ENCODE peak calls at places on chromosomes 6 and 20, in four cellular contexts. K is HepG2, L is A549, F is K562. R is an unnamed sample.

GRCh38 chr6:31710490-31711219 is 4.0 kb downstream of the LY6G6F start:
- DNase-seq in K (no peak), L (no peak), F (no peak), R (no peak)

GRCh38 chr20:38123021-38123587 is 42.0 kb downstream of the TGM2 start:
- DNase-seq in K (peak; percentile 78), L (peak; percentile 75), F (peak; percentile 53), R (peak; percentile 43)

GRCh38 chr20:32083469-32083868 is 26.0 kb upstream of the TM9SF4 start:
- DNase-seq in K (no peak), L (no peak), F (no peak), R (no peak)

GRCh38 chr6:146041282-146041681 is 12.4 kb downstream of the GRM1 start:
- DNase-seq in K (peak; percentile 33), L (peak; percentile 22), F (no peak), R (peak; percentile 39)

GRCh38 chr6:41271901-41272395 is 14.5 kb downstream of the TREM1 start:
- DNase-seq in K (no peak), L (no peak), F (no peak), R (no peak)

GRCh38 chr6:158021376-158021775 is 39.7 kb downstream of the SYNJ2 start:
- DNase-seq in K (no peak), L (no peak), F (no peak), R (no peak)

GRCh38 chr6:136486357-136486756 is 63.9 kb downstream of the MAP7 start:
- DNase-seq in K (no peak), L (no peak), F (no peak), R (no peak)

GRCh38 chr6:13486679-13487121 is 700 bp downstream of the GFOD1 start:
- DNase-seq in K (peak; percentile 24), L (peak; percentile 50), F (peak; percentile 61), R (peak; percentile 74)

GRCh38 chr20:34037767-34038166 is 44.1 kb downstream of the RALY start:
- DNase-seq in K (no peak), L (no peak), F (no peak), R (no peak)

GRCh38 chr6:17096657-17097056 is 5.2 kb upstream of the STMND1 start:
- DNase-seq in K (peak; percentile 74), L (no peak), F (no peak), R (no peak)

GRCh38 chr6:150347845-150348244 is 21.0 kb upstream of the IYD start:
- DNase-seq in K (no peak), L (no peak), F (no peak), R (no peak)

GRCh38 chr6:117397536-117398227 is 28.1 kb downstream of the ROS1 start:
- DNase-seq in K (no peak), L (no peak), F (no peak), R (no peak)

GRCh38 chr6:15340775-15341174 is 94.9 kb downstream of the JARID2 start:
- DNase-seq in K (no peak), L (no peak), F (no peak), R (no peak)

GRCh38 chr20:32206383-32207210 is 946 bp downstream of the PLAGL2 start:
- DNase-seq in K (no peak), L (no peak), F (no peak), R (no peak)

GRCh38 chr6:116351101-116351500 is 19.6 kb upstream of the DSE start:
- DNase-seq in K (no peak), L (no peak), F (no peak), R (no peak)

GRCh38 chr6:41568585-41569384 is 22.6 kb downstream of the FOXP4 start:
- DNase-seq in K (peak; percentile 99), L (peak; percentile 12), F (no peak), R (no peak)

GRCh38 chr6:151071295-151071694 is 168.5 kb upstream of the AKAP12 start:
- DNase-seq in K (peak; percentile 38), L (peak; percentile 79), F (no peak), R (no peak)

GRCh38 chr6:113137411-113137810 is 719.7 kb upstream of the MARCKS start:
- DNase-seq in K (no peak), L (no peak), F (no peak), R (no peak)

GRCh38 chr6:123629234-123629941 is 7.4 kb downstream of the TRDN start:
- DNase-seq in K (no peak), L (no peak), F (no peak), R (no peak)

GRCh38 chr6:31972709-31973350 is 892 bp upstream of the DXO start:
- DNase-seq in K (no peak), L (no peak), F (peak; percentile 54), R (no peak)

GRCh38 chr6:74931567-74931966 is 274.3 kb downstream of the COL12A1 start:
- DNase-seq in K (no peak), L (no peak), F (no peak), R (no peak)

GRCh38 chr6:74927299-74927698 is 278.6 kb downstream of the COL12A1 start:
- DNase-seq in K (no peak), L (no peak), F (no peak), R (no peak)

GRCh38 chr6:74928203-74928602 is 277.6 kb downstream of the COL12A1 start:
- DNase-seq in K (no peak), L (no peak), F (no peak), R (no peak)

DNA sequence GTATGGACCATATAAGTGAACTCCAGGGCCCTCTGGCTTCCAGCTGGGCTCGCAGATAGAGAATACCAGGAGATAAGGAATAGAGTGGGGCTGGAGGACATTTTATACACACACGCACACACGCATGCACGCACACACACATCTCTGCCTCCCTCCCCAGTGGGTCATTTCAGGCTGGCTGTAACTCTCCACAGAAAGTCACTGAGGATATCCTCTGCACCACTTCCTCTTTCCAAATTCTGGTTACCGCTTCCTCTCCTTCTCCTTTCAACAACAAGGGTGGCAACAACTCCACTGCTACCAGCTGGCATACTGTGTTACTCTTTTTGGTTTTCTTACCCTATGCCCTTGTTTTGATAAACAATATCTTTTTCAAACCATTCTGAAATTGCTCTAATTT is 280.2 kb downstream of the COL12A1 start:
- DNase-seq in K (no peak), L (no peak), F (no peak), R (no peak)
- TF ChIP-seq RNF2 in K (no peak), L (no peak), F (no peak), R (no peak)

DNA sequence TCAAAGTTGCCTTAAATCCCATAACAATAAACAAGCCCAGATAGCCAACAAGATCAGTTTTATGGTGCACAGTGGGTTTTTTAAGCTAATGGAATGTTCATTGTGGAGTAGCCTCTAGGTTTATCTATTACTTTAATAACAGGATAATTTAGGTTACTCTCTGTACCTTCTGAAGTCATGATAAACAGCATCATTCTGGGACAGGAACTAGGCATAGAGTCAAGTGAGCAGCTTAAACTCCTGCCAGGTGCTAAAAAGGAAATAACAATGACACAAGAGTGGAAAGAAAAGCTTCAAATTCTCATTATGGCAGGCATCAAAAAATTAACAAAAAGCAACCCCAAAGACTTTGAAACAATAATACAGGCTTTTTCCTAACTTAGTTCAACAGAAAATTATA is 228.8 kb downstream of the HACE1 start:
- DNase-seq in K (no peak), L (no peak), F (no peak), R (no peak)
- H3K4me2 ChIP-seq in K (no peak overlapping the region), L (no peak overlapping the region), F (no peak overlapping the region), R (no peak overlapping the region)

GRCh38 chr6:156427345-156427744 is 349.8 kb upstream of the ARID1B start:
- DNase-seq in K (no peak), L (peak; percentile 57), F (no peak), R (no peak)
- TF ChIP-seq RNF2 in K (no peak), L (no peak), F (no peak), R (no peak)

GRCh38 chr20:57993738-57994431 is 234.6 kb downstream of the ANKRD60 start:
- DNase-seq in K (no peak), L (no peak), F (no peak), R (no peak)

GRCh38 chr20:57988422-57988821 is 240.0 kb downstream of the ANKRD60 start:
- DNase-seq in K (no peak), L (no peak), F (no peak), R (no peak)

GRCh38 chr20:57988828-57989227 is 239.6 kb downstream of the ANKRD60 start:
- DNase-seq in K (no peak), L (no peak), F (no peak), R (no peak)

GRCh38 chr20:57990396-57990987 is 238.0 kb downstream of the ANKRD60 start:
- DNase-seq in K (no peak), L (no peak), F (no peak), R (no peak)

DNA sequence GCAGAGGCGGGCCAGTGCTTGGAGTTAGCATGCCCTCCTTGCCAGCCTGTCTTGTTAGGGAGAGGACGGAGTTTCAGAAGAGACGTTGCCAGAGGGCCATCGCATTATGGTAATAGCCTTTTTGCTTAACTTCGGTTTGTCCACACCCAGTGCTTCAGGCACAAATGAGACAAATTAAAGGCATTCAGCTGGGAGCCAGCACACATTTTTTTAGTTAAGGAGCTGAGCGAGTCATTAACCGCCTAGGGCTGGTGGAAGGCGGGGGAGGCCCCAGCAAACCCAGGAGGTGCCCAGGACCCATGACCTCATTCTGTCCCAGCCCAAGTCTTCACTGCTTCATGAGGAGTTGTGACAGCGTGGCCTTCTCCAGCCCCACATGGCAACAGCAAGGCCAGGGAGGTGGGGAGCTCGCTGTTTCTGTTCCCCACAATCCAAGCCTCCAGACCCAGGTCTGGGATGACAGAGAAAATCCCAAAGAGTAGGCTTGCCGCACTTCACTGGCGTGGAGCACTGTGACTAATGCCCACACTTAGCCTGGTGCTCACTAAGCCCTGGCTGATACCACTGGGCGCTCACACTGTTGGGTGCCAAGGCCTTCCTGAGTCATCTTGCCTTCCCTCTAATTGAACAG is 237.1 kb downstream of the ANKRD60 start:
- DNase-seq in K (no peak), L (peak; percentile 61), F (no peak), R (no peak)
- H3K4me2 ChIP-seq in K (no peak overlapping the region), L (peak overlapping the region; percentile 50), F (no peak overlapping the region), R (no peak overlapping the region)

GRCh38 chr6:141610741-141611140 is 522.0 kb upstream of the GJE1 start:
- DNase-seq in K (peak; percentile 7), L (peak; percentile 11), F (no peak), R (no peak)
- TF ChIP-seq RNF2 in K (no peak), L (no peak), F (no peak), R (no peak)

GRCh38 chr6:34864007-34864406 is 23.8 kb downstream of the TAF11 start:
- DNase-seq in K (no peak), L (no peak), F (no peak), R (no peak)
- H3K4me2 ChIP-seq in K (no peak overlapping the region), L (no peak overlapping the region), F (no peak overlapping the region), R (no peak overlapping the region)

DNA sequence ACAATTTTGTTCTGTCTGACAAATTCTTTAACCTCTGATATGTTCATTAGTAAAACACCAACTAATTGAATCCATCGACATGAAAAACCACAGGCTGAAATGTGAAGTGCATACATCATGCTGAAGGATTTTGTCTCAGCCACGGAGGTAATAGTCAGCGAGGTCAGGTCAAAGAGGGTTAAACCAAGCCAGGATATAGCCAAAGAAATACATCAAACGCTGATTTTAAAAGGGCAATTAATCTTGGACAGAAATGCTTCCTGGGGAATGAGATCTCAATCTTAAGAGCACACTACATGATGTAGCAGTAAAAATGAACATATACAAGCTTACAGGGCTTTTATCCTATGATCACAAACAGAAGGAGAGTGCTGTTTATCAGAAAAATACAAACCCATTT is 106.7 kb downstream of the PRDM1 start:
- DNase-seq in K (no peak), L (no peak), F (no peak), R (no peak)
- TF ChIP-seq RNF2 in K (no peak), L (no peak), F (no peak), R (no peak)

GRCh38 chr6:46204880-46205650 is 34.3 kb upstream of the ENPP5 start:
- DNase-seq in K (no peak), L (no peak), F (no peak), R (no peak)
- H3K4me2 ChIP-seq in K (no peak overlapping the region), L (no peak overlapping the region), F (no peak overlapping the region), R (no peak overlapping the region)

GRCh38 chr6:33696538-33697518 is 14.7 kb downstream of the UQCC2 start:
- DNase-seq in K (no peak), L (no peak), F (no peak), R (no peak)
- TF ChIP-seq RNF2 in K (no peak), L (no peak), F (no peak), R (no peak)

GRCh38 chr6:1860756-1861369 is 251.1 kb downstream of the FOXC1 start:
- DNase-seq in K (no peak), L (no peak), F (no peak), R (no peak)
- H3K4me2 ChIP-seq in K (no peak overlapping the region), L (no peak overlapping the region), F (no peak overlapping the region), R (no peak overlapping the region)

R was measured in H1.